ENCODE peak calls at places on chromosomes 4 and X, in five cellular contexts. K, Z, G, D and A are unnamed samples.

GRCh38 chr4:118141240-118141639 is 107.0 kb downstream of the NDST3 start:
- DNase-seq in K (no peak), Z (no peak), G (no peak), D (no peak), A (no peak)

GRCh38 chr4:70703695-70704332 is 15.5 kb downstream of the UTP3 start:
- DNase-seq in K (peak; percentile 84), Z (peak; percentile 12), G (peak; percentile 57), D (peak; percentile 71), A (no peak)

GRCh38 chr4:145285928-145286327 is 105.5 kb upstream of the OTUD4 start:
- DNase-seq in K (peak; percentile 72), Z (no peak), G (no peak), D (no peak), A (no peak)

GRCh38 chr4:121934635-121935034 is 17.2 kb downstream of the TRPC3 start:
- DNase-seq in K (no peak), Z (no peak), G (no peak), D (no peak), A (no peak)

GRCh38 chrX:112830540-112830939 is 10.1 kb downstream of the AMOT start:
- DNase-seq in K (no peak), Z (peak; percentile 16), G (no peak), D (no peak), A (no peak)

GRCh38 chr4:48275247-48275646 is 5.6 kb upstream of the TEC start:
- DNase-seq in K (peak; percentile 55), Z (no peak), G (peak; percentile 53), D (peak; percentile 84), A (no peak)

GRCh38 chr4:121784401-121784800 is 16.7 kb upstream of the EXOSC9 start:
- DNase-seq in K (no peak), Z (no peak), G (no peak), D (no peak), A (no peak)

GRCh38 chr4:156677136-156677535 is 294.5 kb downstream of the PDGFC start:
- DNase-seq in K (peak; percentile 71), Z (no peak), G (peak; percentile 17), D (no peak), A (no peak)

GRCh38 chr4:147546341-147546740 is 65.4 kb downstream of the EDNRA start:
- DNase-seq in K (peak; percentile 83), Z (no peak), G (no peak), D (peak; percentile 81), A (no peak)

GRCh38 chrX:141341341-141341740 is 99.0 kb upstream of the SPANXC start:
- DNase-seq in K (peak; percentile 87), Z (no peak), G (no peak), D (peak; percentile 54), A (no peak)

GRCh38 chr4:3719191-3719590 is 47.0 kb upstream of the ADRA2C start:
- DNase-seq in K (no peak), Z (no peak), G (no peak), D (no peak), A (no peak)

GRCh38 chr4:123217676-123218075 is 178.9 kb upstream of the SPRY1 start:
- DNase-seq in K (no peak), Z (no peak), G (no peak), D (no peak), A (no peak)

GRCh38 chrX:49198540-49199314 is 1.3 kb downstream of the SYP start:
- DNase-seq in K (no peak), Z (no peak), G (no peak), D (peak; percentile 60), A (no peak)

GRCh38 chrX:23610491-23610890 is 56.8 kb upstream of the PRDX4 start:
- DNase-seq in K (peak; percentile 2), Z (no peak), G (no peak), D (no peak), A (no peak)

GRCh38 chrX:74551934-74552333 is 62.5 kb downstream of the RLIM start:
- DNase-seq in K (no peak), Z (no peak), G (no peak), D (no peak), A (no peak)

GRCh38 chr4:98566491-98567008 is 91.9 kb downstream of the TSPAN5 start:
- DNase-seq in K (no peak), Z (no peak), G (no peak), D (no peak), A (no peak)

GRCh38 chrX:154411981-154412340 is 622 bp downstream of the TAFAZZIN start:
- DNase-seq in K (peak; percentile 58), Z (peak; percentile 53), G (peak; percentile 64), D (peak; percentile 90), A (peak; percentile 46)

GRCh38 chrX:115333446-115333845 is 43.9 kb downstream of the LUZP4 start:
- DNase-seq in K (no peak), Z (no peak), G (no peak), D (no peak), A (no peak)

GRCh38 chr4:87103691-87104187 is 116.7 kb downstream of the KLHL8 start:
- DNase-seq in K (peak; percentile 92), Z (no peak), G (peak; percentile 29), D (no peak), A (peak; percentile 45)

GRCh38 chr4:87100093-87100634 is 120.3 kb downstream of the KLHL8 start:
- DNase-seq in K (peak; percentile 2), Z (no peak), G (no peak), D (no peak), A (no peak)

GRCh38 chr4:87105101-87105852 is 115.1 kb downstream of the KLHL8 start:
- DNase-seq in K (no peak), Z (no peak), G (peak; percentile 86), D (no peak), A (no peak)

GRCh38 chr4:87101543-87102199 is 118.7 kb downstream of the KLHL8 start:
- DNase-seq in K (no peak), Z (no peak), G (no peak), D (no peak), A (no peak)

DNA sequence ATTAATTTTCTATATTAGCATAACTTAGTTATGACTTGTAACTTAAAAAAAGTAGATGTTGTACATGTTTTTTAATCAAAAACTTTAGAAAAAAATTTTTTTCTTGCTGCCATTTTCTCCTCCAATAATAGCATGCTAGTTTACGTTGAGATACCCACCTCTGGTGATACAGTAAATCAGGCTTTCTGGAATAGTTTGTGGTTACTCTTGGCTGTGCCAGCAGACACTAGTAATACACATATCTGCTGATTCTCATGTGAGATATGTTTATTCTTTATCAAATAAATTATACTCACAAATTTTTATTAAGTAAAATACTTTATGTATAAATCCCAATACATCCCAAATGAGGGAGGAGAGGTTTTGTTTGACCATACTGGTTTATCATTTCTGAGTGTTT is 117.3 kb downstream of the KLHL8 start:
- DNase-seq in K (no peak), Z (no peak), G (no peak), D (no peak), A (no peak)
- H3K4me1 ChIP-seq in K (peaks cover 31% of the 10 kb centered on the region), Z (peaks cover 3% of the 10 kb centered on the region), G (peaks cover 2% of the 10 kb centered on the region), D (peaks cover 32% of the 10 kb centered on the region), A (peaks cover 23% of the 10 kb centered on the region)

GRCh38 chrX:7759832-7760231 is 83.1 kb upstream of the VCX start:
- DNase-seq in K (no peak), Z (no peak), G (peak; percentile 11), D (no peak), A (no peak)
- H3K4me1 ChIP-seq in K (no peaks in the 10 kb centered on the region), Z (no peaks in the 10 kb centered on the region), G (no peaks in the 10 kb centered on the region), D (no peaks in the 10 kb centered on the region), A (no peaks in the 10 kb centered on the region)

GRCh38 chrX:119693996-119694451 is 1.1 kb upstream of the SEPTIN6 start:
- DNase-seq in K (no peak), Z (no peak), G (no peak), D (no peak), A (no peak)
- H3K4me1 ChIP-seq in K (peaks cover 11% of the 10 kb centered on the region), Z (no peaks in the 10 kb centered on the region), G (no peaks in the 10 kb centered on the region), D (no peaks in the 10 kb centered on the region), A (no peaks in the 10 kb centered on the region)

GRCh38 chr4:1595789-1596325 is 88.3 kb downstream of the FAM53A start:
- DNase-seq in K (no peak), Z (no peak), G (no peak), D (peak; percentile 59), A (no peak)
- H3K4me1 ChIP-seq in K (no peaks in the 10 kb centered on the region), Z (no peaks in the 10 kb centered on the region), G (no peaks in the 10 kb centered on the region), D (no peaks in the 10 kb centered on the region), A (no peaks in the 10 kb centered on the region)

DNA sequence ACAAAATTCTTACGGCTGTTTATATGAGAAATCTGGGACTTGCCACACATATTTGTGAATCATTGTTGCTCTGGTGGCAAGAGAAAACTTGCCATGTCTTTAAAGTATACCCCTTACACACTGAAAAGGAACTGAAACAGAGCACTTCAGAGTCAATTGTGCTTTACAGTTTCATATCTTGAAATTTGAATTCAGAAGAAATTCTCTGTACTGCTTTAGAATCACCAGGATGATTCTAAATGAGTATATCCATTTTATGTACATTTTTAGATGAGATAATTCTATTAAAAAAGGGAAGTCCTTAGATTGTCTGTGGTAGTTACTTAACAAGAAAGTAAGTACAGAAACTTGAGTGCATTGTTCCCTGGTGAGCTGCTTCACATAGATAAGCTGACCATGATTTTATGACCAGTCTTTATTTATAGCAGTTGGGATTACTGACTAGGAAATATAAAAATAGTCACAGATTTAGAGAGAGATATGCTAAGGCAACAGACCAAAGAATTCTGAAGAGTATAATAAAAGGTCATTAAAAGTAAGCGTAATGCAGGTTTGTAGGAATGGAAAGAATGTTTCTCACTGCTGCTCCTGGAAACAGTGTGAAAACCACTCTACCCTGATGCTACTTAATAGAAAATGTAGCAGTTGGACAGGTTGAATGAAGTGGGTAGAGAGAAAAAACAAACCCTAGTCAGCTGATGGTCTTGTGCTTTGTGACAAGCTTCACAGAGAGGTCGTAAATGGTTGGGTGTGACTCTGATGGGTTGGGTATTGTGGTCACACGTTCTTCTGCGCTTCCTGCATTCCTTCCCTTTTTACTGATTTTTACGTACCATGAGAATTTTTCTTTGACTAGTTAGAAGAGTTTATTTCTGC is 41.0 kb downstream of the FNIP2 start:
- DNase-seq in K (peak; percentile 77), Z (peak; percentile 58), G (peak; percentile 53), D (no peak), A (peak; percentile 28)
- H3K4me1 ChIP-seq in K (peaks cover 44% of the 10 kb centered on the region), Z (peaks cover 10% of the 10 kb centered on the region), G (peaks cover 3% of the 10 kb centered on the region), D (peaks cover 43% of the 10 kb centered on the region), A (peaks cover 4% of the 10 kb centered on the region)

DNA sequence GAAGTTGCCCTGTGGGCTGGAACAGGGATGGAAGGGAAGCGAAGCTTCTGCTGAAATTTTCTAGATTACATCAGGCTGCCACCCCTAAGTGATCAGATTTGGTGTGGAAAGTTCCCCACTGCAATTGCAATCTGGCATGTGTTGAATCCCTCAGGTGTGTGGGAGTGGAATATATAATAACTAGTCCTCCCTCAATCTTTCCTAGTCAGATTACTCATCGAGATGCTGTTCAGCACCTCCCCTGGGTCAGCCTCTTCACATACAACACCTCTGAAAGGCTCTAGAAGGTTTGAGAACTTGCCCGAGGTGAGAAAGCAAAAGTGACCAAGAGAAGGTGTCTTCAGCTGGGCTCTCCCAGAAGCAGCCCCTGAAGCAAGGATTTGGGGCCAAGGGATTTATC is 336.8 kb downstream of the BCOR start:
- DNase-seq in K (no peak), Z (no peak), G (no peak), D (no peak), A (no peak)
- H3K4me1 ChIP-seq in K (peaks cover 9% of the 10 kb centered on the region), Z (no peaks in the 10 kb centered on the region), G (no peaks in the 10 kb centered on the region), D (peaks cover 23% of the 10 kb centered on the region), A (peaks cover 3% of the 10 kb centered on the region)

DNA sequence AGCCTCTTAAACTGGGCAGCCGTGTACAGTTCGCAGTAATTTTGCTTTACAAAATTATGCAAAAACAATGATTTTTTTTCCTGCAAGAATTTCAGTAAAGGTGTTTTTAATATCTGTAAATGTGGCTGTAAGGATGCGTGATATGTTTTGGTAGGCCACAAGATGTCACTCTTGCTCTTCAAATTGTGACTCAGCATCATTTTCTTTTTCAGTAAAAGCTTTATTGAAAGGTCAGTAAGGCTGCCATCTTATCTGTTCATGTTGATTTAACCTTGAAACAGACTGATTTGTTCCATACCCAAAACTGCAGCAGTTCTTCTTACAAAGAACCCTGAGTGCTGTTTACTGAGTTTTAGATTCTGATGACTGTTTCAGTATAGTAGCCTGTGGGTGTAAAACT is 39.9 kb downstream of the TXLNG start:
- DNase-seq in K (peak; percentile 54), Z (no peak), G (peak; percentile 37), D (no peak), A (peak; percentile 19)
- H3K4me1 ChIP-seq in K (peaks cover 40% of the 10 kb centered on the region), Z (no peaks in the 10 kb centered on the region), G (no peaks in the 10 kb centered on the region), D (peaks cover 30% of the 10 kb centered on the region), A (no peaks in the 10 kb centered on the region)